ENCODE peak calls at places on chromosomes 11 and 22, in six cellular contexts. One of them, this sample, is unnamed.

GRCh38 chr22:50529416-50530279 is at the start of gene TYMP:
- DNase-seq in psoas muscle: peak; percentile 88
- DNase-seq in NCI-H2081: no peak
- DNase-seq in fibroblast of lung: no peak
- DNase-seq in stimulated activated CD8-positive, alpha-beta memory T cell treated with anti-CD3 and anti-CD28 coated beads, Interleukin-4, amount 100 ng/mL, for 4 hours: no peak
- DNase-seq in NCI-H1105: no peak
- DNase-seq in this sample: no peak

GRCh38 chr11:44963948-44964347 is 13.3 kb upstream of the TP53I11 start:
- DNase-seq in psoas muscle: no peak
- DNase-seq in NCI-H2081: no peak
- DNase-seq in fibroblast of lung: no peak
- DNase-seq in stimulated activated CD8-positive, alpha-beta memory T cell treated with anti-CD3 and anti-CD28 coated beads, Interleukin-4, amount 100 ng/mL, for 4 hours: no peak
- DNase-seq in NCI-H1105: no peak
- DNase-seq in this sample: no peak

GRCh38 chr11:17162376-17162775 is 45.4 kb downstream of the PIK3C2A start:
- DNase-seq in psoas muscle: no peak
- DNase-seq in NCI-H2081: no peak
- DNase-seq in fibroblast of lung: no peak
- DNase-seq in stimulated activated CD8-positive, alpha-beta memory T cell treated with anti-CD3 and anti-CD28 coated beads, Interleukin-4, amount 100 ng/mL, for 4 hours: no peak
- DNase-seq in NCI-H1105: no peak
- DNase-seq in this sample: no peak

GRCh38 chr22:34966980-34967379 is 99.0 kb upstream of the ISX start:
- DNase-seq in psoas muscle: no peak
- DNase-seq in NCI-H2081: no peak
- DNase-seq in fibroblast of lung: no peak
- DNase-seq in stimulated activated CD8-positive, alpha-beta memory T cell treated with anti-CD3 and anti-CD28 coated beads, Interleukin-4, amount 100 ng/mL, for 4 hours: no peak
- DNase-seq in NCI-H1105: no peak
- DNase-seq in this sample: no peak

GRCh38 chr11:77151804-77152513 is 23.9 kb downstream of the MYO7A start:
- DNase-seq in psoas muscle: peak; percentile 51
- DNase-seq in NCI-H2081: no peak
- DNase-seq in fibroblast of lung: no peak
- DNase-seq in stimulated activated CD8-positive, alpha-beta memory T cell treated with anti-CD3 and anti-CD28 coated beads, Interleukin-4, amount 100 ng/mL, for 4 hours: peak; percentile 7
- DNase-seq in NCI-H1105: peak; percentile 79
- DNase-seq in this sample: no peak

GRCh38 chr22:46602025-46602424 is 18.2 kb upstream of the GRAMD4 start:
- DNase-seq in psoas muscle: no peak
- DNase-seq in NCI-H2081: no peak
- DNase-seq in fibroblast of lung: no peak
- DNase-seq in stimulated activated CD8-positive, alpha-beta memory T cell treated with anti-CD3 and anti-CD28 coated beads, Interleukin-4, amount 100 ng/mL, for 4 hours: no peak
- DNase-seq in NCI-H1105: no peak
- DNase-seq in this sample: no peak

GRCh38 chr11:119754656-119755350 is 25.8 kb upstream of the NECTIN1 start:
- DNase-seq in psoas muscle: no peak
- DNase-seq in NCI-H2081: no peak
- DNase-seq in fibroblast of lung: no peak
- DNase-seq in stimulated activated CD8-positive, alpha-beta memory T cell treated with anti-CD3 and anti-CD28 coated beads, Interleukin-4, amount 100 ng/mL, for 4 hours: no peak
- DNase-seq in NCI-H1105: no peak
- DNase-seq in this sample: no peak

GRCh38 chr11:117552626-117553025 is 225.0 kb downstream of the CEP164 start:
- DNase-seq in psoas muscle: no peak
- DNase-seq in NCI-H2081: no peak
- DNase-seq in fibroblast of lung: no peak
- DNase-seq in stimulated activated CD8-positive, alpha-beta memory T cell treated with anti-CD3 and anti-CD28 coated beads, Interleukin-4, amount 100 ng/mL, for 4 hours: no peak
- DNase-seq in NCI-H1105: no peak
- DNase-seq in this sample: no peak

GRCh38 chr22:37633082-37633692 is 6.3 kb upstream of the SH3BP1 start:
- DNase-seq in psoas muscle: no peak
- DNase-seq in NCI-H2081: no peak
- DNase-seq in fibroblast of lung: no peak
- DNase-seq in stimulated activated CD8-positive, alpha-beta memory T cell treated with anti-CD3 and anti-CD28 coated beads, Interleukin-4, amount 100 ng/mL, for 4 hours: no peak
- DNase-seq in NCI-H1105: no peak
- DNase-seq in this sample: no peak

GRCh38 chr22:48939441-48940265 is 888.0 kb downstream of the BRD1 start:
- DNase-seq in psoas muscle: no peak
- DNase-seq in NCI-H2081: no peak
- DNase-seq in fibroblast of lung: no peak
- DNase-seq in stimulated activated CD8-positive, alpha-beta memory T cell treated with anti-CD3 and anti-CD28 coated beads, Interleukin-4, amount 100 ng/mL, for 4 hours: no peak
- DNase-seq in NCI-H1105: no peak
- DNase-seq in this sample: no peak

GRCh38 chr11:6576471-6577373 is 26.7 kb downstream of the RRP8 start:
- DNase-seq in psoas muscle: no peak
- DNase-seq in NCI-H2081: peak; percentile 62
- DNase-seq in fibroblast of lung: peak; percentile 86
- DNase-seq in stimulated activated CD8-positive, alpha-beta memory T cell treated with anti-CD3 and anti-CD28 coated beads, Interleukin-4, amount 100 ng/mL, for 4 hours: no peak
- DNase-seq in NCI-H1105: peak; percentile 78
- DNase-seq in this sample: peak; percentile 78

GRCh38 chr11:64753380-64754123 is 6.2 kb downstream of the PYGM start:
- DNase-seq in psoas muscle: peak; percentile 50
- DNase-seq in NCI-H2081: no peak
- DNase-seq in fibroblast of lung: no peak
- DNase-seq in stimulated activated CD8-positive, alpha-beta memory T cell treated with anti-CD3 and anti-CD28 coated beads, Interleukin-4, amount 100 ng/mL, for 4 hours: no peak
- DNase-seq in NCI-H1105: no peak
- DNase-seq in this sample: no peak

GRCh38 chr22:44746836-44747519 is 5.4 kb upstream of the ARHGAP8 start:
- DNase-seq in psoas muscle: no peak
- DNase-seq in NCI-H2081: peak; percentile 40
- DNase-seq in fibroblast of lung: peak; percentile 24
- DNase-seq in stimulated activated CD8-positive, alpha-beta memory T cell treated with anti-CD3 and anti-CD28 coated beads, Interleukin-4, amount 100 ng/mL, for 4 hours: no peak
- DNase-seq in NCI-H1105: no peak
- DNase-seq in this sample: no peak

GRCh38 chr11:35006389-35007128 is 90.1 kb downstream of the PDHX start:
- DNase-seq in psoas muscle: no peak
- DNase-seq in NCI-H2081: no peak
- DNase-seq in fibroblast of lung: no peak
- DNase-seq in stimulated activated CD8-positive, alpha-beta memory T cell treated with anti-CD3 and anti-CD28 coated beads, Interleukin-4, amount 100 ng/mL, for 4 hours: no peak
- DNase-seq in NCI-H1105: no peak
- DNase-seq in this sample: no peak

GRCh38 chr11:47496808-47497207 is 47.9 kb upstream of the RAPSN start:
- DNase-seq in psoas muscle: no peak
- DNase-seq in NCI-H2081: no peak
- DNase-seq in fibroblast of lung: no peak
- DNase-seq in stimulated activated CD8-positive, alpha-beta memory T cell treated with anti-CD3 and anti-CD28 coated beads, Interleukin-4, amount 100 ng/mL, for 4 hours: no peak
- DNase-seq in NCI-H1105: no peak
- DNase-seq in this sample: no peak

GRCh38 chr22:32396255-32396654 is 15.8 kb downstream of the RTCB start:
- DNase-seq in psoas muscle: no peak
- DNase-seq in NCI-H2081: no peak
- DNase-seq in fibroblast of lung: no peak
- DNase-seq in stimulated activated CD8-positive, alpha-beta memory T cell treated with anti-CD3 and anti-CD28 coated beads, Interleukin-4, amount 100 ng/mL, for 4 hours: no peak
- DNase-seq in NCI-H1105: no peak
- DNase-seq in this sample: no peak

GRCh38 chr11:11243790-11244469 is 109.1 kb downstream of the CSNK2A3 start:
- DNase-seq in psoas muscle: peak; percentile 60
- DNase-seq in NCI-H2081: peak; percentile 70
- DNase-seq in fibroblast of lung: no peak
- DNase-seq in stimulated activated CD8-positive, alpha-beta memory T cell treated with anti-CD3 and anti-CD28 coated beads, Interleukin-4, amount 100 ng/mL, for 4 hours: no peak
- DNase-seq in NCI-H1105: peak; percentile 54
- DNase-seq in this sample: peak; percentile 52

GRCh38 chr11:71504526-71504925 is 22.5 kb upstream of the KRTAP5-7 start:
- DNase-seq in psoas muscle: no peak
- DNase-seq in NCI-H2081: no peak
- DNase-seq in fibroblast of lung: no peak
- DNase-seq in stimulated activated CD8-positive, alpha-beta memory T cell treated with anti-CD3 and anti-CD28 coated beads, Interleukin-4, amount 100 ng/mL, for 4 hours: no peak
- DNase-seq in NCI-H1105: peak; percentile 8
- DNase-seq in this sample: no peak

GRCh38 chr11:73239571-73240189 is 21.6 kb downstream of the P2RY2 start:
- DNase-seq in psoas muscle: no peak
- DNase-seq in NCI-H2081: no peak
- DNase-seq in fibroblast of lung: no peak
- DNase-seq in stimulated activated CD8-positive, alpha-beta memory T cell treated with anti-CD3 and anti-CD28 coated beads, Interleukin-4, amount 100 ng/mL, for 4 hours: no peak
- DNase-seq in NCI-H1105: no peak
- DNase-seq in this sample: no peak

GRCh38 chr11:68142028-68142412 is 20.8 kb upstream of the CHKA start:
- DNase-seq in psoas muscle: no peak
- DNase-seq in NCI-H2081: peak; percentile 48
- DNase-seq in fibroblast of lung: no peak
- DNase-seq in stimulated activated CD8-positive, alpha-beta memory T cell treated with anti-CD3 and anti-CD28 coated beads, Interleukin-4, amount 100 ng/mL, for 4 hours: peak; percentile 15
- DNase-seq in NCI-H1105: no peak
- DNase-seq in this sample: no peak